ENCODE peak calls at places on chromosomes 12 and 14, in five cellular contexts. G, L, Q, J and M are unnamed samples.

GRCh38 chr12:2231011-2231595 is 178.3 kb downstream of the CACNA1C start:
- DNase-seq in G (no peak), L (no peak), Q (no peak), J (no peak), M (no peak)

GRCh38 chr14:50726372-50727107 is 58.4 kb upstream of the SAV1 start:
- DNase-seq in G (no peak), L (no peak), Q (no peak), J (no peak), M (no peak)

GRCh38 chr12:108484431-108484830 is 30.6 kb upstream of the FICD start:
- DNase-seq in G (no peak), L (no peak), Q (no peak), J (no peak), M (no peak)

GRCh38 chr14:102474934-102475333 is 34.6 kb downstream of the ANKRD9 start:
- DNase-seq in G (no peak), L (no peak), Q (no peak), J (no peak), M (no peak)

GRCh38 chr12:55720071-55720564 is at the start of gene RDH5:
- DNase-seq in G (peak), L (no peak), Q (no peak), J (no peak), M (no peak)

GRCh38 chr14:56998728-56999127 is 188.4 kb upstream of the OTX2 start:
- DNase-seq in G (no peak), L (no peak), Q (no peak), J (no peak), M (no peak)

GRCh38 chr12:68428724-68429580 is 96.8 kb upstream of the MDM1 start:
- DNase-seq in G (peak), L (no peak), Q (no peak), J (no peak), M (no peak)

GRCh38 chr14:61397607-61398006 is 76.2 kb downstream of the PRKCH start:
- DNase-seq in G (no peak), L (no peak), Q (no peak), J (no peak), M (no peak)

GRCh38 chr12:32891956-32892355 is 4.6 kb downstream of the PKP2 start:
- DNase-seq in G (peak), L (no peak), Q (no peak), J (no peak), M (no peak)

GRCh38 chr12:85626031-85626781 is 210.0 kb downstream of the RASSF9 start:
- DNase-seq in G (no peak), L (no peak), Q (no peak), J (no peak), M (no peak)

GRCh38 chr14:68795602-68796417 is 2.9 kb upstream of the ZFP36L1 start:
- DNase-seq in G (peak), L (peak), Q (peak), J (no peak), M (no peak)

GRCh38 chr12:122871851-122872785 is 23.8 kb downstream of the VPS37B start:
- DNase-seq in G (no peak), L (peak), Q (no peak), J (no peak), M (peak)

GRCh38 chr14:100619382-100620305 is 32.4 kb upstream of the BEGAIN start:
- DNase-seq in G (no peak), L (peak), Q (no peak), J (no peak), M (no peak)

GRCh38 chr12:110739488-110739887 is 3.2 kb downstream of the PPP1CC start:
- DNase-seq in G (no peak), L (no peak), Q (no peak), J (no peak), M (no peak)

GRCh38 chr14:105455086-105455640 is 19.5 kb upstream of the CRIP2 start:
- DNase-seq in G (no peak), L (no peak), Q (no peak), J (no peak), M (no peak)

GRCh38 chr14:93231129-93231979 is 24.3 kb downstream of the UBR7 start:
- DNase-seq in G (no peak), L (peak), Q (no peak), J (no peak), M (no peak)

GRCh38 chr14:96363751-96364336 is 518 bp downstream of the GSKIP start:
- DNase-seq in G (peak), L (peak), Q (peak), J (peak), M (peak)

GRCh38 chr12:109783965-109784244 is 49.3 kb downstream of the TRPV4 start:
- DNase-seq in G (no peak), L (no peak), Q (no peak), J (no peak), M (no peak)

GRCh38 chr14:104292084-104292970 is 153.9 kb downstream of the KIF26A start:
- DNase-seq in G (no peak), L (no peak), Q (no peak), J (no peak), M (no peak)

GRCh38 chr14:69358966-69359365 is 39.1 kb downstream of the ERH start:
- DNase-seq in G (no peak), L (no peak), Q (no peak), J (no peak), M (no peak)

GRCh38 chr14:22243971-22244581 is 344.9 kb downstream of the DAD1 start:
- DNase-seq in G (no peak), L (no peak), Q (no peak), J (no peak), M (no peak)
- TF ChIP-seq TAF1 in G (no peak), L (no peak), Q (no peak), J (no peak), M (no peak)

GRCh38 chr12:24780969-24781368 is 167.9 kb downstream of the BCAT1 start:
- DNase-seq in G (no peak), L (peak), Q (peak), J (no peak), M (no peak)
- TF ChIP-seq TAF1 in G (no peak), L (no peak), Q (no peak), J (no peak), M (no peak)

DNA sequence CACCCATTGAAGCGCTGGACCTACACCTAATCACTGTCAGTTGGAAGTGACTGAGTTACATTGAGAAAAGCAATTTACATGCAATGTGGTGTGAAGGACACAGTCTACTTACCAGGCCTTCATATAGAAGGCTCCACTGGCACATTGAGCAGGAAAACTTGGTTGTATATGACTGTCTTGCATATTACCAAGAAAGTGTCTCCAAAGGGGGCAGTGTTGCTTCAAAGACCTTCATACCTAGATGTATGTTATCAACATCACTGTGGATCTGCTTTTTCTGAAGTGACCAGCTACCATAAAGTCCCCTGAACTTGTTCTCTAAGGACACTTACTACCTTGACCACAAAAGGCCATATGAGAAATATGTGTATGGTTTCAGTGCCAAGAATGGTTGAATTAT is 64.1 kb downstream of the NELL2 start:
- DNase-seq in G (no peak), L (no peak), Q (no peak), J (no peak), M (no peak)
- TF ChIP-seq TAF1 in G (no peak), L (no peak), Q (no peak), J (no peak), M (no peak)

GRCh38 chr12:82596484-82596883 is 90.2 kb upstream of the TMTC2 start:
- DNase-seq in G (no peak), L (no peak), Q (no peak), J (no peak), M (no peak)
- TF ChIP-seq TAF1 in G (no peak), L (no peak), Q (no peak), J (no peak), M (no peak)

DNA sequence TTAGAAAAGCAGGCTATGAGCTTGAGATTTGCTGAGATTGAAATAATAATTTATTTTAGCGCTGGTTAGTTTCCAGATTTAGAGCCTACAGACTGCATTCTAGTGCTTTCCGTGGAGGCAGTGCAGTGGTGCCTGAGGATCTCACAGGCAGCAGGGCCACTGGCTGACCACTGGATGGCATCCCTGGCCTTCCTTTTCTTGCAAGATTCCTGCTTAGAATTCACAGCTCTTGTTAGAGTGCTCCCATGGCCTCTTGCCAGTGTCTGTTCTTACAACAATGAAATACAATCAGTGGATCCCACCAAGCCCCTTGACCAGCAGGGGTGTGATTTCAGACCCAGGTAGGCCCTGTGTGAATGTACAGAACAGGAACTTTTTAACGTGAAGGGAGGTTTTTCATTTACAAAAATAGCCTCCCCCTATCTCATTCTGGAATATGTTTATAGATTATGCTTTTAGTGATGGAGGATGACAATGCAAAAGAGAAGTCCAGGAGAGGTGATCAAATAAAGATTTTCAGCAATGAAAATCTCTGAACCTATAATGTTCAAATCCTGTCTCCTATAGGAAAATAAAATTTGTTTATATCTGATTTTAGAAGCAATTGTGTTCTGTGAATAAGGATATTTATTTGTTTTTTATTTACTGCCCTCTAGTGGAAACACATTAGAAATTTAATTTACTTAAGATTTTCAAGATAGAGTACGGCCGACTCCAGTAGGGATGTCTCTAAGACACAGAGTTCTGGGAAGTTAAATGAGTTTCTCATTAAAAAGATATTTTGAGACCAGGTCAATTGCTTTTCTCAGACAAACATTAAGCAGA is 362.2 kb upstream of the STXBP6 start:
- DNase-seq in G (no peak), L (no peak), Q (no peak), J (no peak), M (no peak)
- TF ChIP-seq TAF1 in G (no peak), L (no peak), Q (no peak), J (no peak), M (no peak)

GRCh38 chr12:43848786-43849185 is 12.9 kb downstream of the TMEM117 start:
- DNase-seq in G (no peak), L (no peak), Q (no peak), J (no peak), M (no peak)

GRCh38 chr12:43842259-43842658 is 6.4 kb downstream of the TMEM117 start:
- DNase-seq in G (no peak), L (no peak), Q (no peak), J (no peak), M (no peak)

GRCh38 chr12:43852744-43853143 is 16.9 kb downstream of the TMEM117 start:
- DNase-seq in G (no peak), L (no peak), Q (no peak), J (no peak), M (no peak)

GRCh38 chr12:43847427-43847826 is 11.5 kb downstream of the TMEM117 start:
- DNase-seq in G (no peak), L (no peak), Q (no peak), J (no peak), M (no peak)
- TF ChIP-seq TAF1 in G (no peak), L (no peak), Q (no peak), J (no peak), M (no peak)

GRCh38 chr14:58725226-58725625 is 87.5 kb downstream of the DACT1 start:
- DNase-seq in G (no peak), L (no peak), Q (no peak), J (no peak), M (no peak)
- TF ChIP-seq TAF1 in G (no peak), L (no peak), Q (no peak), J (no peak), M (no peak)